ENCODE peak calls at places on chromosome 15, in ten cellular contexts. R is heart right ventricle, F is cardiac muscle cell, E is sigmoid colon, O is upper lobe of left lung, S is H1, I is right lobe of liver, K is RWPE2, Q is A549, X is left ventricle myocardium inferior. A is an unnamed sample. For H3K4me1, the result is how much of the 10 kb centered on the place peaks cover.

GRCh38 chr15:61820212-61820611 is 240.0 kb downstream of the VPS13C start:
- DNase-seq in O (no peak), X (no peak), E (no peak), Q (no peak), R (no peak), K (no peak), F (no peak), I (no peak), S (no peak), A (no peak)

GRCh38 chr15:80173022-80173759 is 20.4 kb downstream of the FAH start:
- DNase-seq in E (peak), I (peak), R (peak), K (no peak), S (peak), X (peak), F (peak), O (peak), Q (peak), A (peak)

GRCh38 chr15:97968380-97968779 is 7.9 kb downstream of the ARRDC4 start:
- DNase-seq in R (no peak), Q (no peak), K (no peak), X (no peak), F (peak), E (no peak), S (no peak), O (no peak), I (no peak), A (no peak)

GRCh38 chr15:64251121-64251520 is 88.3 kb upstream of the PPIB start:
- DNase-seq in F (no peak), Q (no peak), I (no peak), K (no peak), X (no peak), O (no peak), E (no peak), S (no peak), R (no peak), A (no peak)

GRCh38 chr15:77118787-77119410 is 48.0 kb upstream of the TSPAN3 start:
- DNase-seq in S (no peak), R (peak), I (no peak), F (peak), X (no peak), Q (peak), K (no peak), O (no peak), E (no peak), A (peak)

GRCh38 chr15:100918034-100918689 is 995 bp upstream of the LRRK1 start:
- DNase-seq in E (peak), K (peak), R (peak), I (peak), O (peak), S (peak), X (peak), F (peak), Q (peak), A (peak)

GRCh38 chr15:56772868-56773639 is 39.7 kb upstream of the ZNF280D start:
- DNase-seq in O (no peak), X (no peak), F (peak), K (no peak), R (no peak), E (no peak), I (no peak), S (no peak), Q (peak), A (no peak)

GRCh38 chr15:59699810-59700431 is 10.8 kb upstream of the BNIP2 start:
- DNase-seq in F (peak), R (no peak), X (no peak), O (no peak), I (no peak), K (no peak), Q (peak), E (no peak), S (no peak), A (no peak)

GRCh38 chr15:63491116-63491817 is 13.1 kb upstream of the USP3 start:
- DNase-seq in R (no peak), K (no peak), X (no peak), E (no peak), F (no peak), Q (no peak), O (no peak), S (no peak), I (no peak), A (no peak)

GRCh38 chr15:74610302-74610951 is 5.2 kb upstream of the CLK3 start:
- DNase-seq in X (peak), K (no peak), S (no peak), I (no peak), R (no peak), Q (no peak), E (no peak), F (peak), O (no peak), A (peak)

GRCh38 chr15:93861956-93862741 is 369.2 kb upstream of the MCTP2 start:
- DNase-seq in R (no peak), O (peak), F (no peak), I (no peak), Q (no peak), S (no peak), K (no peak), E (peak), X (no peak), A (peak)

GRCh38 chr15:58864602-58865419 is 68.7 kb downstream of the SLTM start:
- DNase-seq in K (peak), R (peak), E (no peak), Q (no peak), O (peak), S (peak), F (peak), X (peak), I (peak), A (no peak)

GRCh38 chr15:52493968-52494367 is 34.7 kb downstream of the MYO5A start:
- DNase-seq in X (no peak), O (no peak), F (no peak), R (no peak), S (no peak), I (no peak), Q (no peak), E (no peak), K (no peak), A (no peak)

GRCh38 chr15:49225572-49226281 is 55.7 kb downstream of the GALK2 start:
- DNase-seq in E (no peak), S (peak), R (no peak), Q (peak), O (no peak), F (peak), I (no peak), X (no peak), K (no peak), A (peak)

GRCh38 chr15:72170691-72171090 is 26.9 kb downstream of the GRAMD2A start:
- DNase-seq in X (no peak), F (no peak), Q (no peak), O (no peak), S (no peak), E (no peak), I (no peak), R (no peak), K (no peak), A (no peak)

GRCh38 chr15:89429986-89430385 is 66.4 kb downstream of the RHCG start:
- DNase-seq in R (no peak), I (no peak), X (no peak), K (no peak), Q (no peak), S (no peak), F (no peak), O (no peak), E (no peak), A (no peak)

GRCh38 chr15:90412356-90413194 is 24.5 kb downstream of the IQGAP1 start:
- DNase-seq in O (peak), I (no peak), S (no peak), E (no peak), R (no peak), Q (peak), K (peak), X (no peak), F (peak), A (no peak)

GRCh38 chr15:71970435-71970834 is 147.5 kb downstream of the MYO9A start:
- DNase-seq in O (no peak), S (no peak), R (no peak), Q (no peak), E (no peak), F (no peak), X (no peak), K (no peak), I (no peak), A (no peak)

GRCh38 chr15:57554063-57554820 is 37.5 kb upstream of the MYZAP start:
- DNase-seq in X (no peak), R (no peak), O (no peak), E (no peak), I (no peak), K (peak), F (peak), Q (no peak), S (no peak), A (peak)

GRCh38 chr15:80234883-80235282 is 17.1 kb downstream of the CTXND1 start:
- DNase-seq in E (no peak), R (no peak), S (peak), K (no peak), F (peak), Q (peak), X (no peak), I (peak), O (no peak), A (peak)

GRCh38 chr15:70243686-70244540 is 146.2 kb upstream of the TLE3 start:
- DNase-seq in R (no peak), E (peak), Q (no peak), S (no peak), K (peak), F (no peak), O (no peak), X (no peak), I (no peak), A (no peak)

GRCh38 chr15:76061700-76062099 is 1.9 kb downstream of the TMEM266 start:
- DNase-seq in F (no peak), I (no peak), O (no peak), E (no peak), X (no peak), Q (no peak), R (no peak), K (no peak), S (no peak), A (no peak)
- H3K4me3 ChIP-seq in F (no peak), I (no peak), O (no peak), E (no peak), X (no peak), Q (no peak), R (no peak), K (no peak), S (no peak), A (no peak)

DNA sequence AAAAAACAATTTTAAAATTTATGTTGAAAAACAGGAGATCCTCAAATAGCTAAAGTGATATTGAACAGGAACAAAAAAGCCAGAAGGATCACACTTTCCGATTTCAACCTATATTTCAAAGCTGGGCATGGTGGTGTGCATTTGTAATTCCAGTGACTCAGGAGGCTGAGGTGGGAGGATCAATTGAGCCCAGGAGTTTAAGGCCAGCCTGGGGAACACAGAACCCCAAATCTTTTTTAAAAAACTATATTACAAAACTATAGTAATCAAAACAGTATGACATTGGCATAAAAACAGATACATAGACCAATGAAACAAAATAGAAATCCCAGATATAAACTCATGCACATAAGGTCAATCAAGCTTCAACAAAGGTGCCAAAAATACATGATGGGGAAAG is 68.4 kb downstream of the MEX3B start:
- DNase-seq in X (no peak), I (no peak), O (no peak), R (no peak), F (no peak), E (no peak), Q (no peak), K (no peak), S (no peak), A (no peak)
- TF ChIP-seq CTCF in X (no peak), I (no peak), O (no peak), R (no peak), F (no peak), E (no peak), Q (no peak), K (no peak), S (no peak), A (no peak)

GRCh38 chr15:85687329-85687728 is 107.4 kb downstream of the KLHL25 start:
- DNase-seq in Q (no peak), X (no peak), E (no peak), K (no peak), O (no peak), R (no peak), I (no peak), S (no peak), F (no peak), A (no peak)

GRCh38 chr15:85690546-85691226 is 104.0 kb downstream of the KLHL25 start:
- DNase-seq in I (no peak), K (no peak), X (no peak), Q (no peak), F (no peak), E (no peak), S (no peak), O (no peak), R (no peak), A (no peak)

GRCh38 chr15:85689729-85690128 is 105.0 kb downstream of the KLHL25 start:
- DNase-seq in O (peak), R (peak), Q (no peak), F (peak), X (no peak), E (no peak), S (peak), K (no peak), I (peak), A (no peak)

GRCh38 chr15:85691350-85692240 is 103.1 kb downstream of the KLHL25 start:
- DNase-seq in Q (no peak), R (no peak), E (no peak), O (no peak), K (no peak), S (no peak), I (no peak), X (no peak), F (no peak), A (no peak)

GRCh38 chr15:85688703-85689102 is 106.0 kb downstream of the KLHL25 start:
- DNase-seq in X (no peak), R (no peak), S (no peak), Q (no peak), I (no peak), O (no peak), F (no peak), E (no peak), K (no peak), A (no peak)
- H3K4me1 ChIP-seq in X (half or more), R (under half), S (under half), Q (under half), I (under half), O (half or more), F (under half), E (under half), K (under half), A (under half)

DNA sequence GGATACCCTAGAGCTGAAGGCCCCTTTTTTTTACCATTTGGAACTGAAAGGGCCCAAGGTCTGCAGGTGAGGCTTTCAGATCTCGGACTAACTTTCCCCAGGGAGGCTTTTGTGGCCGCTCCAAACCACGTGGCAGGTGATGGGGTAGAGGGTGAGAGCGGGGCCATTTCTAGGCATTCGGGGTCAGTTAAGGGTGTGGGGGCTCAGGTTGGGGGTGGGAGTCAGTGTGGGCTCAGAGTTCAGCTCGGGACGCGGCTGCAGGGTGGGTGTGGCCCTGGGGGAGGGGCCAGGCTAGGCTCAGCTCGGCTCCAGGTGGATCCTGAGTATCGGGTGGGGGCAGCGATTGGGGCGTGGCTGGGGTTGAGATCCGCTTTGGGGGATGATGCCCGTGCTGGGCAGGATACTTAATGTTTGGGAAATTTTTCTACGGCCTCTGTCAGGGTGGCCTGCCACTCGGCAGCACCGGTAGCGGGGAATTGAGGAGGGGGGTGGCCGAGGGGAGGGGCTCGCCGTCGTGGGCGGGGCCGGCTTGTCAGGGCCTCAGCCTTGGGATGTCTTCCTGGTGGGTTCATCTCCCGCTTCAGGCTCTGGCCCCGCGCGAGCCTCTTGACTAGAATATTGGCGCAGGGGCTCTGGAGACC is 2.5 kb downstream of the KLF13 start:
- DNase-seq in I (peak), R (no peak), K (no peak), E (peak), O (peak), S (peak), Q (no peak), X (no peak), F (no peak), A (no peak)
- H3K4me3 ChIP-seq in I (peak), R (peak), K (peak), E (peak), O (peak), S (peak), Q (peak), X (peak), F (peak), A (peak)

DNA sequence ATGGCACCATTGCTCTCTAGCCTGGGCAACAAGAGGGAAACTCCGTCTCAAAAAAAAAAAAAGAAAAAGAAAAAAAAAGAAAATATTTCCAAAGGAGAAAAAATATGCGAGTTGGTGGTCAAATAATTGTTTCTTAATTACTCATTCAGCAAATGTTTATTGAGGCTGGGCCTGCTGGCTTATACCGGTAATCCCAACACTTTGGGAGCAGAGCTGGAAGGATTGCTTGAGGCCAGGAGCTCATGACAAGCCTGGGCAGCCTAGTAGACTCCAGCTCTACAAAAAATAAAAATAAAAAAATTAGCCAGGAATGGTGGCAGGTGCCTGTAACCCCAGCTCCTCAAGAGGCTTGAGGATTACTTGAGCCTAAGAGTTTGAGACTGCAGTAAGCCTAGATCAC is 4.1 kb downstream of the KNL1 start:
- DNase-seq in F (no peak), R (no peak), X (no peak), I (no peak), E (no peak), O (no peak), K (no peak), S (no peak), Q (no peak), A (no peak)
- TF ChIP-seq CTCF in F (no peak), R (no peak), X (no peak), I (no peak), E (no peak), O (no peak), K (no peak), S (no peak), Q (no peak), A (no peak)

GRCh38 chr15:38558714-38559059 is 5.9 kb downstream of the RASGRP1 start:
- DNase-seq in O (no peak), R (no peak), E (no peak), F (peak), S (no peak), Q (no peak), K (no peak), I (no peak), X (no peak), A (no peak)

GRCh38 chr15:38559908-38560307 is 4.7 kb downstream of the RASGRP1 start:
- DNase-seq in K (no peak), S (no peak), Q (no peak), O (no peak), E (no peak), F (no peak), R (no peak), I (no peak), X (no peak), A (peak)

GRCh38 chr15:38560456-38560926 is 4.1 kb downstream of the RASGRP1 start:
- DNase-seq in I (no peak), F (no peak), O (no peak), K (no peak), X (no peak), Q (no peak), S (no peak), E (no peak), R (no peak), A (no peak)

GRCh38 chr15:38557855-38558713 is 6.5 kb downstream of the RASGRP1 start:
- DNase-seq in F (no peak), K (no peak), S (no peak), E (no peak), R (no peak), I (no peak), Q (no peak), X (no peak), O (no peak), A (no peak)

GRCh38 chr15:38559131-38559530 is 5.5 kb downstream of the RASGRP1 start:
- DNase-seq in F (no peak), K (no peak), E (no peak), Q (no peak), I (no peak), X (no peak), R (no peak), S (no peak), O (no peak), A (no peak)
- H3K4me1 ChIP-seq in F (under half), K (under half), E (under half), Q (under half), I (under half), X (under half), R (under half), S (under half), O (under half), A (under half)

DNA sequence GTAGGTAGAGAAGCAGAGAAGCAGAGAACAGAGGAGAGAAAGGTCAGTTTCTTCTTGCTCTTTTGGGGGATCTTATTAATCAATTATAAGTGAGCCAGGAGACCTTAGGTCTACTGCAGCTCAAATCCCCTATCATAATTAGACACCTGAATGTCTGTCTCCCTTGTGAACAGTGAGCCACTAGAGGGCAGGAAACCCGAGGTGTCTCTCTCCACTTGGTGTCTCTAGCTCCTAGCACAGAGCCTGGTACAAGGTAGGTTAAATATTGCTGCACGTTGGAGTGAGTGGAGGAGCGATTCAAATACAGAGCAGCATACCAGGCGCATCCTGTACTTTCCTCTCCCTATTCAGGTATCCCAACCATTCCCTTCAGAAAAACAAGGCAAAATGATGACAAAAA is 2.0 kb upstream of the ST8SIA2 start:
- DNase-seq in Q (peak), S (peak), X (no peak), E (no peak), K (no peak), I (no peak), R (no peak), O (no peak), F (peak), A (peak)
- H3K4me3 ChIP-seq in Q (no peak), S (no peak), X (no peak), E (no peak), K (no peak), I (no peak), R (no peak), O (no peak), F (no peak), A (no peak)

DNA sequence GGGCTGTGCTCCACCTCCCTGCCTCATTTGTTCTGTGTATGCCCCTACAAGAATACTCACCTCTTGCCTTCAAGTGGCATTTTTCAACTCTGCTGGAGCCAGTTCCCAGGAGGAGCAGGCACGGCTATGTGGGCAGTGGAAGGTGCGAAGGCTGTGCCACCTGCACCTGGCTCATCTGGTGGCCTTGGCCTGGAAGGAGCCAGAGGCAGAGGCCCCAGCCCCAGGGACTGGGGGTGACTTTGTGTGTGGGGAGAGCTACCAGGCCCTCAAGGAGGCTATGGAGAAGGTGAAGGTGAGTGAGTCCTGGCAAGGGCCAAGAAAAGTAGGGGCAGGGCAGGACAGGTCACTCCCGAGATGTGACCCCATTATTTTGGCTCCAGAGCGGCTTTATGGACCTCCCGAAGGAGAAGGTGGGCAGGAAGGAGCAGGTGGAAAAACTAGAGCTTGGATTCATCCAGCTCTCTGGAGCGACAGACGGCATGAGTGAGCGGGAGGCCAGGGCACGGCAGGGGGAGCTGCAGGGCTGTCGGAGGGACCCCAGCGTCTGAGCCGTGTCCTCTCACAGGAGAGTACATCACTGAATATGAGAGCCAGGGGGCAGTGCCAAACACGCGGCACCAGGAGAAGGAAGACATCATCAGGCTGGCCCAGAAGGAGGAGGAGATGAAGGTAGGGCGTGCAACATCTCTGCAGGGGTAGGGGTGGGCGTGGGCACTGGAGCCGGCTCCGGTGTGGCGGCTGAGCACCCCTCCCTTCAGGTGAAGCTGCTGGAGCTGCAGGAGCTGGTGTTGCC is 57.3 kb upstream of the UBE2Q2 start:
- DNase-seq in K (peak), X (no peak), Q (peak), O (no peak), S (peak), R (no peak), F (peak), I (no peak), E (peak), A (peak)
- TF ChIP-seq CTCF in K (no peak), X (peak), Q (no peak), O (no peak), S (peak), R (peak), F (no peak), I (no peak), E (no peak), A (peak)